ENCODE peak calls at places on chromosome 9, in nine cellular contexts. One of them, this sample, is unnamed.
A peak's percentile ranks its signal among the peaks of the same experiment; 100 is the strongest.

GRCh38 chr9:77981332-77981731 is 50.3 kb downstream of the GNAQ start:
- DNase-seq in suprapubic skin: no peak
- DNase-seq in uterus: no peak
- DNase-seq in IMR-90: peak; percentile 61
- DNase-seq in transverse colon: peak; percentile 81
- DNase-seq in tibial nerve: no peak
- DNase-seq in ovary: no peak
- DNase-seq in spleen: peak; percentile 79
- DNase-seq in gastrocnemius medialis: peak; percentile 16
- DNase-seq in this sample: peak; percentile 57

GRCh38 chr9:74729129-74729710 is 158.5 kb downstream of the TRPM6 start:
- DNase-seq in suprapubic skin: no peak
- DNase-seq in uterus: no peak
- DNase-seq in IMR-90: no peak
- DNase-seq in transverse colon: no peak
- DNase-seq in tibial nerve: no peak
- DNase-seq in ovary: no peak
- DNase-seq in spleen: no peak
- DNase-seq in gastrocnemius medialis: no peak
- DNase-seq in this sample: no peak

GRCh38 chr9:96126321-96126881 is 175.6 kb downstream of the HSD17B3 start:
- DNase-seq in suprapubic skin: no peak
- DNase-seq in uterus: no peak
- DNase-seq in IMR-90: no peak
- DNase-seq in transverse colon: no peak
- DNase-seq in tibial nerve: no peak
- DNase-seq in ovary: no peak
- DNase-seq in spleen: no peak
- DNase-seq in gastrocnemius medialis: no peak
- DNase-seq in this sample: no peak

GRCh38 chr9:116178481-116179211 is 25.1 kb downstream of the PAPPA start:
- DNase-seq in suprapubic skin: no peak
- DNase-seq in uterus: peak; percentile 33
- DNase-seq in IMR-90: no peak
- DNase-seq in transverse colon: no peak
- DNase-seq in tibial nerve: no peak
- DNase-seq in ovary: no peak
- DNase-seq in spleen: no peak
- DNase-seq in gastrocnemius medialis: no peak
- DNase-seq in this sample: no peak

GRCh38 chr9:135902655-135903357 is 4.5 kb downstream of the CAMSAP1 start:
- DNase-seq in suprapubic skin: no peak
- DNase-seq in uterus: no peak
- DNase-seq in IMR-90: no peak
- DNase-seq in transverse colon: no peak
- DNase-seq in tibial nerve: no peak
- DNase-seq in ovary: no peak
- DNase-seq in spleen: peak; percentile 54
- DNase-seq in gastrocnemius medialis: no peak
- DNase-seq in this sample: no peak

GRCh38 chr9:95874989-95875304 is 544 bp upstream of the ERCC6L2 start:
- DNase-seq in suprapubic skin: no peak
- DNase-seq in uterus: peak; percentile 45
- DNase-seq in IMR-90: no peak
- DNase-seq in transverse colon: peak; percentile 67
- DNase-seq in tibial nerve: peak; percentile 26
- DNase-seq in ovary: peak; percentile 60
- DNase-seq in spleen: peak; percentile 91
- DNase-seq in gastrocnemius medialis: peak; percentile 38
- DNase-seq in this sample: no peak

GRCh38 chr9:73583590-73583989 is 431.9 kb downstream of the ANXA1 start:
- DNase-seq in suprapubic skin: no peak
- DNase-seq in uterus: no peak
- DNase-seq in IMR-90: no peak
- DNase-seq in transverse colon: no peak
- DNase-seq in tibial nerve: no peak
- DNase-seq in ovary: no peak
- DNase-seq in spleen: no peak
- DNase-seq in gastrocnemius medialis: no peak
- DNase-seq in this sample: no peak

GRCh38 chr9:114619205-114619758 is 8.2 kb downstream of the TMEM268 start:
- DNase-seq in suprapubic skin: no peak
- DNase-seq in uterus: no peak
- DNase-seq in IMR-90: no peak
- DNase-seq in transverse colon: no peak
- DNase-seq in tibial nerve: no peak
- DNase-seq in ovary: peak; percentile 65
- DNase-seq in spleen: no peak
- DNase-seq in gastrocnemius medialis: no peak
- DNase-seq in this sample: no peak

GRCh38 chr9:36818242-36818938 is 215.7 kb downstream of the PAX5 start:
- DNase-seq in suprapubic skin: no peak
- DNase-seq in uterus: no peak
- DNase-seq in IMR-90: no peak
- DNase-seq in transverse colon: no peak
- DNase-seq in tibial nerve: no peak
- DNase-seq in ovary: peak; percentile 20
- DNase-seq in spleen: peak; percentile 66
- DNase-seq in gastrocnemius medialis: no peak
- DNase-seq in this sample: no peak

DNA sequence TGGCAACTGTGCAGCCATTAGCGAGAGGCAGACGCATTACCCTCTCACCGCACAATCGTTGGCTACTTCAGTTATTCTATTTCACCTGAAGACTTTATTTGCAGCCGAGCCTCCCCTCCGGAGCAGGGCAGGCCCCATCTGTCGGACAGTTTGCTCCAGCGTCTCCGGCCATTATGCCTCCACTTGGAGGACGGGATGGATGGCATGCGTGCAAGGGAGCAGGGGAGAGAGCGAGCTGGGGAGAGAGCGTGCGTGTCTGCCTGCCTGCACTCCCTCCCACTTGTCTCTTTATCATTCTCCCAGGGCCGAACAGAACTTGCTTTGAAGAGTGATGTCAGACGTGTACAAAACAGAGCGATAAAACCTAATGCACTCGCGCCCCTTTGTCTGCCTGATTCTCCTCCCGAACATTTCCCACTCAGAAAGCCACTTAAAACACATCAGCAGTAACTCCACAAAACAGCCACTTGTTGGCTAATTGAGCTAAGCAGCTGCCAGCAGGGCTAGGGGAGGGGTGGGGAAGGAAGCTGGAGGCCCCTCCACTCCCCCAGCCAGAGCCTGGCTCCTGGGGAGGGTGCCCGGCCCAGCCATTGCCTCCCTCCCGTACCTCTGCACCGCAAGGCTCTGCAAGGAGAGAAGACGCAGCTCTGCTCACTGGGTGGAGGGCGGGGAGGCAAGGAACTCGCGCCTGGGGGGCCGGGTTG is 43.4 kb upstream of the FUBP3 start:
- DNase-seq in suprapubic skin: no peak
- DNase-seq in uterus: peak; percentile 58
- DNase-seq in IMR-90: peak; percentile 60
- DNase-seq in transverse colon: no peak
- DNase-seq in tibial nerve: no peak
- DNase-seq in ovary: peak; percentile 10
- DNase-seq in spleen: no peak
- DNase-seq in gastrocnemius medialis: no peak
- DNase-seq in this sample: no peak
- TF ChIP-seq POLR2A in suprapubic skin: no peak
- TF ChIP-seq POLR2A in uterus: no peak
- TF ChIP-seq POLR2A in IMR-90: no peak
- TF ChIP-seq POLR2A in transverse colon: no peak
- TF ChIP-seq POLR2A in tibial nerve: no peak
- TF ChIP-seq POLR2A in ovary: no peak
- TF ChIP-seq POLR2A in spleen: no peak
- TF ChIP-seq POLR2A in gastrocnemius medialis: no peak
- TF ChIP-seq POLR2A in this sample: no peak

DNA sequence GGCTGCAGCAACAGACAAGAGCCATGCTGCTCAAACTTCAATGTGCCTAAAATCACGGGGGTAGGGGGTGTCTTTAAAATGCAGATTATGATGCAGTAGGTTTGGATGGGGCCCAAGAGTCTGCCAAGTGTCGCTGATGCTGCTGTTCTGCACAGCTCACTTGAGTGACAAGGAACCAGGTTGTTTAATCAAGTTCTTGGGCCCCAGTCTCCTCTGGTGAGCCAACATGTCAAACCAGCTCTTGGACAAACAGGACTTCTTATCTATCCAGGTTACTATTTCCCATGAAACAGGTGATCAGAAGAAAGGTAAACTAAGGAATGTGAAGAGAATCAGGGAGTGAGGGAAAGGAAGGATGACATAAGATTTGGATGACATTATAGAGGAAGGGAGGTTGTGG is 78.0 kb downstream of the APBA1 start:
- DNase-seq in suprapubic skin: no peak
- DNase-seq in uterus: no peak
- DNase-seq in IMR-90: no peak
- DNase-seq in transverse colon: no peak
- DNase-seq in tibial nerve: no peak
- DNase-seq in ovary: no peak
- DNase-seq in spleen: no peak
- DNase-seq in gastrocnemius medialis: no peak
- DNase-seq in this sample: no peak
- TF ChIP-seq POLR2A in suprapubic skin: no peak
- TF ChIP-seq POLR2A in uterus: no peak
- TF ChIP-seq POLR2A in IMR-90: no peak
- TF ChIP-seq POLR2A in transverse colon: no peak
- TF ChIP-seq POLR2A in tibial nerve: no peak
- TF ChIP-seq POLR2A in ovary: no peak
- TF ChIP-seq POLR2A in spleen: no peak
- TF ChIP-seq POLR2A in gastrocnemius medialis: no peak
- TF ChIP-seq POLR2A in this sample: no peak

DNA sequence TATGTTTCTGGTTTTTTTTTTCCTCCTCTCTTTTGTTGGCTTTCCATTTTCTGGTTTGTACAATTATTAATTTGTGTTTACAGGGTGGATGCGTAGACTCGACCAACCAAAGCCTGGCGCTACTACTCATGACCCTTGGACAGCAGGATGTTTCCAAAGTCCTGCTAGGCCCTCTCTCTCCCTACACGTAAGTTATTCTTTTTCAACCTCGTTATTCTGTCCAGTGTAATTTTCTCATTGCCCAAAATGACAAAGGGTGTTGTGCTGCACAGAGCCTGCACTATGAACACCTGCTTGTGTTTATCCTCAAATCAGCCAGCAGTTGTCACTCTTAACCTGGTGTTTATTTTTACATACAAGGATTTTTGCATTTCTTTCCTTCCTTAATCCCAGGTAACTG is 56.6 kb downstream of the RCL1 start:
- DNase-seq in suprapubic skin: no peak
- DNase-seq in uterus: no peak
- DNase-seq in IMR-90: no peak
- DNase-seq in transverse colon: no peak
- DNase-seq in tibial nerve: no peak
- DNase-seq in ovary: no peak
- DNase-seq in spleen: no peak
- DNase-seq in gastrocnemius medialis: no peak
- DNase-seq in this sample: no peak
- TF ChIP-seq POLR2A in suprapubic skin: no peak
- TF ChIP-seq POLR2A in uterus: no peak
- TF ChIP-seq POLR2A in IMR-90: no peak
- TF ChIP-seq POLR2A in transverse colon: no peak
- TF ChIP-seq POLR2A in tibial nerve: no peak
- TF ChIP-seq POLR2A in ovary: no peak
- TF ChIP-seq POLR2A in spleen: no peak
- TF ChIP-seq POLR2A in gastrocnemius medialis: no peak
- TF ChIP-seq POLR2A in this sample: no peak

DNA sequence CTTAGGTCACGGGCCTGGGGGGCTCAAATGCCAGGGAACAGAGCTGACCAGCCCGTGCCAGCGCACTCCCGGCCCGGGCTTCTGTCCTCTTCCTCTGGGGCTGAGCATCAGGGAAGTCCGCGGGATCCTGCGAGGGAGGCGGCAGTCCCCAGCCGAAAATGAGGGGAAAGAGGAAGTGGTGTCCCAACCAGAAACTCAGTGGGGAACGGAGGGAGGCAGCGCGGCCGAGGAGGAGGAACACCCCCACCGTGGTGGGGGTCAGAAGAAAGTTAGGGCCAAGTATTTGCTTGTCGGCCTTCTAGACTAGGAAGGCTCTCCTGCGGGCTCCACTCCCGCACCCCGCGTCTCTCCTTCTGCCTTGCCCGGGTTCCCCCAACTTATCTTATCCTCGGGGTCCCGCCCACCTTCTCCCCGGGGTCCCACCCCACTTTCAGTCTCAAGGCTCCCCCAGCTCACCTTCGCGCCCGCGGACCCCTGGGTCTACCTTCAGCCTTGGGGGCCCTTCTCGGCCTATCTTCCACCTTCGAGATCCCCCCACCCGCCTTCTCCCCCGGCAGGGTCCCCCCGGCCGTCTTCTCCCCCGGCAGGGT is 583 bp upstream of the PHF2 start:
- DNase-seq in suprapubic skin: peak; percentile 87
- DNase-seq in uterus: peak; percentile 63
- DNase-seq in IMR-90: peak; percentile 16
- DNase-seq in transverse colon: peak; percentile 55
- DNase-seq in tibial nerve: no peak
- DNase-seq in ovary: peak; percentile 72
- DNase-seq in spleen: peak; percentile 89
- DNase-seq in gastrocnemius medialis: no peak
- DNase-seq in this sample: peak; percentile 75
- TF ChIP-seq POLR2A in suprapubic skin: no peak
- TF ChIP-seq POLR2A in uterus: peak; percentile 23
- TF ChIP-seq POLR2A in IMR-90: peak; percentile 44
- TF ChIP-seq POLR2A in transverse colon: peak; percentile 48
- TF ChIP-seq POLR2A in tibial nerve: peak; percentile 24
- TF ChIP-seq POLR2A in ovary: no peak
- TF ChIP-seq POLR2A in spleen: no peak
- TF ChIP-seq POLR2A in gastrocnemius medialis: peak; percentile 32
- TF ChIP-seq POLR2A in this sample: no peak

DNA sequence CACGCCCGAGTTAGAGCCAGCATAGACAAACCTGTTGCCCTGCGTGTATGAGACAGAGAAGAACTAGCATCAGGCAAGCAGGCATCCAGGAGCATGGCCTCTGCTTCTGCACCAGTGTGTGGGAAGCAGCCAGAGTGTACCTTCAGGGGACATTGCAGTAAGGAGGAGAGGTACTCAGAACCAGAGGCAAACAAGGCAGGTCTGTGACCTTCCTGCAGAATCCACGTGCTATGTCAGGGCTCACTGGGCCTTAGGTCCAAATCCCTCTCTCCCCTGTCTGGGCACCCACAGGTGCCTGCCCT is 63.0 kb downstream of the SECISBP2 start:
- DNase-seq in suprapubic skin: no peak
- DNase-seq in uterus: no peak
- DNase-seq in IMR-90: no peak
- DNase-seq in transverse colon: no peak
- DNase-seq in tibial nerve: no peak
- DNase-seq in ovary: no peak
- DNase-seq in spleen: no peak
- DNase-seq in gastrocnemius medialis: no peak
- DNase-seq in this sample: no peak
- TF ChIP-seq POLR2A in suprapubic skin: no peak
- TF ChIP-seq POLR2A in uterus: no peak
- TF ChIP-seq POLR2A in IMR-90: no peak
- TF ChIP-seq POLR2A in transverse colon: no peak
- TF ChIP-seq POLR2A in tibial nerve: no peak
- TF ChIP-seq POLR2A in ovary: no peak
- TF ChIP-seq POLR2A in spleen: no peak
- TF ChIP-seq POLR2A in gastrocnemius medialis: no peak
- TF ChIP-seq POLR2A in this sample: no peak

This sample was measured in H54.